ENCODE peak calls at places on chromosomes 11 and 22, in five cellular contexts. Z, W, V, Q and O are unnamed samples.

GRCh38 chr22:38193580-38193979 is 8.2 kb upstream of the MAFF start:
- DNase-seq in Z (no peak), W (no peak), V (no peak), Q (no peak), O (no peak)

GRCh38 chr11:63761870-63762661 is 6.5 kb downstream of the ZFTA start:
- DNase-seq in Z (no peak), W (no peak), V (peak), Q (no peak), O (peak)

GRCh38 chr11:118098996-118099837 is 12.5 kb upstream of the SMIM35 start:
- DNase-seq in Z (no peak), W (no peak), V (no peak), Q (peak), O (no peak)

GRCh38 chr11:77047007-77047927 is 13.1 kb downstream of the B3GNT6 start:
- DNase-seq in Z (peak), W (peak), V (peak), Q (peak), O (peak)

GRCh38 chr11:20397281-20397680 is 9.8 kb downstream of the PRMT3 start:
- DNase-seq in Z (no peak), W (peak), V (peak), Q (peak), O (peak)

GRCh38 chr11:69055598-69056516 is 7.1 kb downstream of the TPCN2 start:
- DNase-seq in Z (peak), W (no peak), V (no peak), Q (no peak), O (no peak)

GRCh38 chr11:2541881-2542361 is 97.1 kb downstream of the KCNQ1 start:
- DNase-seq in Z (no peak), W (no peak), V (no peak), Q (no peak), O (no peak)

GRCh38 chr11:94193288-94193687 is 64.6 kb downstream of the PANX1 start:
- DNase-seq in Z (no peak), W (no peak), V (no peak), Q (no peak), O (no peak)

GRCh38 chr11:23181022-23181807 is 320.9 kb upstream of the CCDC179 start:
- DNase-seq in Z (no peak), W (no peak), V (no peak), Q (no peak), O (no peak)

GRCh38 chr11:61514050-61514917 is 5.7 kb downstream of the LRRC10B start:
- DNase-seq in Z (no peak), W (no peak), V (no peak), Q (no peak), O (no peak)

GRCh38 chr22:50311606-50312351 is 4.3 kb upstream of the PLXNB2 start:
- DNase-seq in Z (no peak), W (no peak), V (no peak), Q (no peak), O (no peak)

GRCh38 chr11:706957-707816 is 1.2 kb downstream of the EPS8L2 start:
- DNase-seq in Z (no peak), W (no peak), V (no peak), Q (peak), O (peak)

GRCh38 chr11:35303596-35304392 is 115.6 kb downstream of the SLC1A2 start:
- DNase-seq in Z (no peak), W (no peak), V (no peak), Q (no peak), O (no peak)

GRCh38 chr11:27255447-27255828 is 107.6 kb downstream of the CCDC34 start:
- DNase-seq in Z (no peak), W (no peak), V (no peak), Q (no peak), O (no peak)

GRCh38 chr11:17014321-17014773 is at the start of gene PLEKHA7:
- DNase-seq in Z (no peak), W (no peak), V (no peak), Q (peak), O (peak)

GRCh38 chr22:27552863-27553262 is 248.7 kb downstream of the MN1 start:
- DNase-seq in Z (no peak), W (no peak), V (no peak), Q (no peak), O (no peak)

GRCh38 chr22:30602049-30602448 is 4.9 kb upstream of the TCN2 start:
- DNase-seq in Z (no peak), W (peak), V (no peak), Q (no peak), O (no peak)

GRCh38 chr11:61505640-61506155 is 2.9 kb upstream of the LRRC10B start:
- DNase-seq in Z (no peak), W (no peak), V (no peak), Q (no peak), O (no peak)

GRCh38 chr11:16040151-16040550 is 316.2 kb downstream of the SOX6 start:
- DNase-seq in Z (no peak), W (no peak), V (no peak), Q (no peak), O (no peak)

GRCh38 chr11:111735262-111736116 is 30.7 kb downstream of the PPP2R1B start:
- DNase-seq in Z (no peak), W (no peak), V (peak), Q (no peak), O (peak)

GRCh38 chr11:123107945-123108344 is 46.0 kb upstream of the HSPA8 start:
- DNase-seq in Z (no peak), W (no peak), V (no peak), Q (no peak), O (no peak)

GRCh38 chr11:2891901-2892214 is 6.3 kb upstream of the CDKN1C start:
- DNase-seq in Z (no peak), W (no peak), V (no peak), Q (no peak), O (no peak)

GRCh38 chr11:1458340-1459218 is 28.0 kb downstream of the MOB2 start:
- DNase-seq in Z (no peak), W (no peak), V (no peak), Q (peak), O (peak)

GRCh38 chr11:60130496-60130895 is 42.0 kb downstream of the MS4A2 start:
- DNase-seq in Z (no peak), W (peak), V (peak), Q (peak), O (peak)

GRCh38 chr22:33210129-33210784 is 152.1 kb upstream of the SYN3 start:
- DNase-seq in Z (no peak), W (no peak), V (peak), Q (peak), O (peak)

GRCh38 chr11:35811783-35812182 is 132.1 kb upstream of the LDLRAD3 start:
- DNase-seq in Z (no peak), W (no peak), V (no peak), Q (no peak), O (no peak)

GRCh38 chr11:132099692-132100091 is 729.3 kb downstream of the NTM start:
- DNase-seq in Z (no peak), W (no peak), V (no peak), Q (peak), O (peak)

GRCh38 chr22:20203142-20204099 is 52.6 kb upstream of the CCDC188 start:
- DNase-seq in Z (no peak), W (no peak), V (peak), Q (peak), O (peak)

GRCh38 chr11:32963721-32964120 is 52.0 kb upstream of the DEPDC7 start:
- DNase-seq in Z (no peak), W (no peak), V (no peak), Q (no peak), O (no peak)

GRCh38 chr11:19453893-19454292 is 213.1 kb upstream of the E2F8 start:
- DNase-seq in Z (no peak), W (no peak), V (no peak), Q (no peak), O (no peak)

GRCh38 chr11:128904303-128904871 is 13.2 kb downstream of the KCNJ5 start:
- DNase-seq in Z (no peak), W (no peak), V (no peak), Q (no peak), O (no peak)

GRCh38 chr11:57514538-57515331 is 767 bp downstream of the SLC43A1 start:
- DNase-seq in Z (no peak), W (no peak), V (no peak), Q (peak), O (peak)
- TF ChIP-seq YY1 in Z (no peak), W (no peak), V (no peak), Q (no peak), O (no peak)

GRCh38 chr22:40525250-40525884 is 111.2 kb downstream of the MRTFA start:
- DNase-seq in Z (no peak), W (no peak), V (no peak), Q (peak), O (no peak)
- TF ChIP-seq YY1 in Z (peak), W (peak), V (no peak), Q (no peak), O (no peak)

DNA sequence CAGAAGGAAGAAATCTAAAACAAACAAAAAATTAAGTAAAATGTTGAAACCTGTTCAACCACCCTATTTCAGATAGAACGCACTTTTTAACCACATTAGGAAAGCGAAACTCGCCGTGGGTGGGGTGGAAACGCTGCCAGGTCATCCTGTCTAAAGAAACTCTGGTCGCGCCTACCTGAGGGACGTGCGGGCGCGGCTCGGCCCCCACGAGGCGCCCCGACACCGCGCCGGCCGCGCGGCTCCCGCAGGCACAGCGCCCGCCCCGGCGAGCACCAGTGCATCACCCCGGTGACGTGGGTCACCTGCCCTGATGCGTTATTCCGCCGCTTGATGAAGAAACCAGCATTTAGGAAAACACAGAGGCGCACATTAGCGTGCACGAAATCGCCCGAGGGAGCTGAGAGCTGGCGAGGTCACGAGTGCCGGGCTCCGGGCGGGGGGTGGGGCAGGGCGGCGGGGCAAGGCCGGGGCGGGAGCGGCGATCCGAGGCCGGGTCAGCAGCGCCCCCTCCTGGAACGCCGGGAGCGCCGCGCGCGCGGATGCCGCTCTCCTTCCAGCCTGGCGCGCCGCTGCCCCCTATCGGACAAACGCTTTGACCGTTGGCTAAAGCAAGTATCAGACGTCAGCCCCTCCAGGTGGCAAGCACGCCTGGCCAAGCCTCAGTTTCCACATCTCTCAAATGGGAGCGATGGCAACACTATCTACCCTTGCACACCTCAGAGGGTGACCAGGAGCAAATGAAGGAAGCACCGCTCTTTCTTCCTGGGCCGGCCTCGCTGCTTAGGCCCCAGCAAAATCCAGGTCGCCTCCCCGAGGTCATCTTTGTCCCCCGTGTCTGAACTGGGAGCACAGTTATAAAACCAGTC is 15.7 kb upstream of the SNX32 start:
- DNase-seq in Z (no peak), W (peak), V (peak), Q (peak), O (peak)
- TF ChIP-seq YY1 in Z (peak), W (no peak), V (no peak), Q (no peak), O (no peak)

GRCh38 chr11:7494086-7494775 is 8.9 kb downstream of the OLFML1 start:
- DNase-seq in Z (no peak), W (no peak), V (no peak), Q (no peak), O (no peak)

GRCh38 chr11:7499046-7499445 is 13.7 kb downstream of the OLFML1 start:
- DNase-seq in Z (no peak), W (no peak), V (peak), Q (no peak), O (no peak)

GRCh38 chr11:7498193-7498592 is 12.9 kb downstream of the OLFML1 start:
- DNase-seq in Z (no peak), W (no peak), V (no peak), Q (no peak), O (no peak)

GRCh38 chr11:7493670-7494069 is 8.4 kb downstream of the OLFML1 start:
- DNase-seq in Z (no peak), W (no peak), V (no peak), Q (no peak), O (no peak)

DNA sequence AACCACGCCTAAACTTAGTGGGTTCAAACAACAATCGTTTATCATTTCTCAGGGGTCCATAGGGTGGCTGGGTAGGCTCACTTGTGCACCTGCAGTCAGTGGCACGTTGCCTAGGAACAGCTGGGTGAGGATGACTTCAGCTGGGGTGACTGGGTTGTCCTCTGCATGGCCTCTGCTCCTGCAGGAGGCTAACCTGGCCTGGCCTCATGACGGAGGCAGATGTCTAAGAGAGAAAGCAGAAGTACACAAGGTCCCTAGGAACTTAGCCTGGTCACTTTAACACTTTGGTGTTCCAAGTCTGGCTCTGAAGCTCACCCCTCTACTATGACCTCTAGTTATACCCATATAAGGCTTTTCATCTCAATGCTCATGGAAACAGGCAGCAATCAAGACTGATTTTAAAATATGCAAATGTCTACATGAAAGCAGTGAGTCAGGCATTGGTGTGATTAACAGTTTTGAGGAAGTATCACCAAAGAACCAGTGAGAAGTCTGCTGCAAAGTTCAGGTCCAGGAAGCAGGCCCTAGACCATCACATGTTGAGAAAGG is 10.8 kb downstream of the OLFML1 start:
- DNase-seq in Z (peak), W (no peak), V (no peak), Q (no peak), O (no peak)
- TF ChIP-seq YY1 in Z (no peak), W (no peak), V (no peak), Q (no peak), O (no peak)